ENCODE peak calls at places on chromosomes 5 and 9, in seven cellular contexts. P, T, F, H, Z, C and L are unnamed samples.

GRCh38 chr9:72600671-72601070 is 79.3 kb downstream of the TMC1 start:
- DNase-seq in P (no peak), T (no peak), F (no peak), H (no peak), Z (no peak), C (no peak), L (no peak)

GRCh38 chr5:94524841-94525697 is 93.3 kb downstream of the KIAA0825 start:
- DNase-seq in P (no peak), T (peak), F (peak), H (peak), Z (no peak), C (peak), L (peak)

GRCh38 chr5:6675784-6676499 is 37.3 kb upstream of the TENT4A start:
- DNase-seq in P (no peak), T (no peak), F (no peak), H (no peak), Z (no peak), C (no peak), L (no peak)

GRCh38 chr5:104598285-104598684 is 1035.7 kb upstream of the NUDT12 start:
- DNase-seq in P (no peak), T (no peak), F (no peak), H (no peak), Z (no peak), C (no peak), L (no peak)

GRCh38 chr9:79578891-79579290 is 7.1 kb downstream of the TLE4 start:
- DNase-seq in P (no peak), T (no peak), F (no peak), H (no peak), Z (no peak), C (no peak), L (no peak)

GRCh38 chr5:178349147-178349527 is 116.5 kb upstream of the PHYKPL start:
- DNase-seq in P (peak), T (no peak), F (no peak), H (no peak), Z (no peak), C (no peak), L (no peak)

GRCh38 chr9:100601216-100601615 is 23.3 kb downstream of the CAVIN4 start:
- DNase-seq in P (no peak), T (peak), F (peak), H (peak), Z (no peak), C (peak), L (peak)

GRCh38 chr9:116174347-116174746 is 20.8 kb downstream of the PAPPA start:
- DNase-seq in P (no peak), T (no peak), F (peak), H (no peak), Z (no peak), C (peak), L (no peak)

GRCh38 chr9:89802809-89803355 is 198.1 kb downstream of the GADD45G start:
- DNase-seq in P (no peak), T (no peak), F (peak), H (peak), Z (no peak), C (no peak), L (no peak)

GRCh38 chr9:35675204-35675603 is 1.5 kb downstream of the CA9 start:
- DNase-seq in P (no peak), T (no peak), F (no peak), H (no peak), Z (no peak), C (no peak), L (no peak)

GRCh38 chr5:132369471-132370240 is at the start of gene SLC22A5:
- DNase-seq in P (peak), T (peak), F (peak), H (peak), Z (no peak), C (peak), L (peak)

GRCh38 chr5:62043289-62044274 is 262.4 kb upstream of the KIF2A start:
- DNase-seq in P (no peak), T (no peak), F (no peak), H (peak), Z (no peak), C (no peak), L (no peak)

GRCh38 chr9:12554636-12555035 is 138.5 kb upstream of the TYRP1 start:
- DNase-seq in P (no peak), T (no peak), F (peak), H (peak), Z (no peak), C (peak), L (no peak)

GRCh38 chr5:77852514-77853352 is 76.6 kb upstream of the TBCA start:
- DNase-seq in P (peak), T (peak), F (peak), H (no peak), Z (peak), C (no peak), L (no peak)

GRCh38 chr5:168877132-168877895 is 298.1 kb upstream of the PANK3 start:
- DNase-seq in P (no peak), T (no peak), F (no peak), H (peak), Z (no peak), C (no peak), L (peak)

GRCh38 chr9:107933042-107933441 is 443.5 kb upstream of the KLF4 start:
- DNase-seq in P (no peak), T (no peak), F (peak), H (no peak), Z (no peak), C (no peak), L (no peak)

GRCh38 chr9:108783318-108784127 is 72.3 kb downstream of the ACTL7B start:
- DNase-seq in P (no peak), T (no peak), F (no peak), H (no peak), Z (no peak), C (no peak), L (no peak)

GRCh38 chr5:165423697-165424299 is 1918.4 kb downstream of the MAT2B start:
- DNase-seq in P (no peak), T (no peak), F (no peak), H (no peak), Z (no peak), C (no peak), L (no peak)

GRCh38 chr9:5493597-5494511 is 16.5 kb upstream of the PDCD1LG2 start:
- DNase-seq in P (no peak), T (peak), F (peak), H (no peak), Z (no peak), C (no peak), L (no peak)

GRCh38 chr5:88093765-88094164 is 174.9 kb downstream of the TMEM161B start:
- DNase-seq in P (no peak), T (no peak), F (no peak), H (no peak), Z (no peak), C (no peak), L (no peak)

GRCh38 chr5:148791334-148791667 is 35.1 kb upstream of the ADRB2 start:
- DNase-seq in P (no peak), T (no peak), F (peak), H (no peak), Z (no peak), C (peak), L (no peak)

GRCh38 chr5:133316346-133317343 is 264.8 kb downstream of the HSPA4 start:
- DNase-seq in P (no peak), T (no peak), F (peak), H (no peak), Z (no peak), C (no peak), L (no peak)

GRCh38 chr5:69006030-69006429 is 87.8 kb upstream of the SLC30A5 start:
- DNase-seq in P (no peak), T (no peak), F (no peak), H (no peak), Z (peak), C (no peak), L (no peak)

GRCh38 chr5:170292509-170292908 is 5.1 kb downstream of the LCP2 start:
- DNase-seq in P (no peak), T (no peak), F (no peak), H (no peak), Z (no peak), C (no peak), L (no peak)

GRCh38 chr9:19922476-19923118 is 133.8 kb upstream of the SLC24A2 start:
- DNase-seq in P (no peak), T (no peak), F (peak), H (peak), Z (peak), C (peak), L (peak)

GRCh38 chr9:120774719-120775118 is 18.5 kb downstream of the FBXW2 start:
- DNase-seq in P (no peak), T (no peak), F (no peak), H (no peak), Z (no peak), C (no peak), L (no peak)

GRCh38 chr9:70352356-70352755 is 62.1 kb downstream of the KLF9 start:
- DNase-seq in P (no peak), T (no peak), F (no peak), H (no peak), Z (no peak), C (no peak), L (no peak)